ENCODE peak calls at places on chromosomes 16 and 17, in five cellular contexts. Y is colonic mucosa, Q is psoas muscle, I is thoracic aorta, J is AG04450. A is an unnamed sample.

GRCh38 chr16:6020162-6020980 is 922.8 kb upstream of the EEF2KMT start:
- DNase-seq in Y (no peak), J (no peak), Q (no peak), I (no peak), A (no peak)

GRCh38 chr17:55770220-55770870 is 19.5 kb downstream of the PCTP start:
- DNase-seq in J (peak), Y (no peak), I (no peak), Q (no peak), A (no peak)

GRCh38 chr17:1966274-1967086 is 58.7 kb downstream of the RTN4RL1 start:
- DNase-seq in I (no peak), J (no peak), Q (no peak), Y (no peak), A (no peak)

GRCh38 chr16:1470543-1471251 is 4.1 kb downstream of the CLCN7 start:
- DNase-seq in J (no peak), Y (no peak), Q (no peak), I (no peak), A (peak)

GRCh38 chr17:28901866-28902818 is 737 bp downstream of the DHRS13 start:
- DNase-seq in Y (peak), Q (peak), I (no peak), J (no peak), A (peak)

GRCh38 chr17:1180958-1181768 is 1.4 kb upstream of the ABR start:
- DNase-seq in Q (no peak), I (no peak), Y (no peak), J (no peak), A (no peak)

GRCh38 chr17:2157081-2157480 is 102.2 kb downstream of the HIC1 start:
- DNase-seq in J (no peak), I (no peak), Q (peak), Y (no peak), A (no peak)

GRCh38 chr17:76014925-76015261 is 12.2 kb downstream of the EVPL start:
- DNase-seq in Q (no peak), I (no peak), J (no peak), Y (no peak), A (no peak)

GRCh38 chr17:5033352-5034015 is 1.7 kb downstream of the SLC52A1 start:
- DNase-seq in I (no peak), J (no peak), Y (no peak), Q (no peak), A (no peak)

GRCh38 chr16:84478172-84478948 is 26.1 kb downstream of the MEAK7 start:
- DNase-seq in J (peak), I (no peak), Y (no peak), Q (no peak), A (no peak)

GRCh38 chr17:64192588-64192987 is 62.6 kb upstream of the ERN1 start:
- DNase-seq in Y (no peak), J (no peak), Q (no peak), I (no peak), A (no peak)

GRCh38 chr17:76088041-76088867 is 9.3 kb downstream of the ZACN start:
- DNase-seq in I (no peak), Q (no peak), J (no peak), Y (no peak), A (no peak)

GRCh38 chr16:77514500-77515225 is 79.8 kb upstream of the ADAMTS18 start:
- DNase-seq in Y (no peak), I (no peak), Q (no peak), J (no peak), A (no peak)

GRCh38 chr17:29115906-29116651 is 64.1 kb downstream of the MYO18A start:
- DNase-seq in Q (no peak), I (no peak), J (no peak), Y (no peak), A (no peak)

GRCh38 chr16:81427245-81427644 is 17.4 kb upstream of the CMIP start:
- DNase-seq in J (no peak), Y (no peak), I (no peak), Q (no peak), A (no peak)

GRCh38 chr16:72203401-72203800 is 31.4 kb upstream of the PMFBP1 start:
- DNase-seq in J (no peak), Q (no peak), Y (no peak), I (no peak), A (peak)

GRCh38 chr17:78933025-78933958 is 8.1 kb upstream of the TIMP2 start:
- DNase-seq in Q (peak), J (peak), Y (peak), I (peak), A (peak)

GRCh38 chr17:71703701-71704100 is 417.1 kb upstream of the SOX9 start:
- DNase-seq in Q (no peak), Y (no peak), I (no peak), J (no peak), A (no peak)

GRCh38 chr17:31392002-31392855 is 754 bp downstream of the RAB11FIP4 start:
- DNase-seq in Q (no peak), Y (no peak), J (no peak), I (no peak), A (no peak)

GRCh38 chr16:68244903-68245853 is at the start of gene PLA2G15:
- DNase-seq in Y (peak), J (peak), Q (peak), I (peak), A (peak)

GRCh38 chr17:73511716-73512115 is 132.5 kb downstream of the SDK2 start:
- DNase-seq in Q (no peak), Y (no peak), J (no peak), I (no peak), A (no peak)

GRCh38 chr17:28944343-28944742 is 7.0 kb downstream of the PHF12 start:
- DNase-seq in Q (no peak), I (no peak), J (no peak), Y (no peak), A (no peak)

GRCh38 chr16:27402964-27403600 is 1.1 kb downstream of the IL21R start:
- DNase-seq in J (no peak), Y (no peak), I (no peak), Q (no peak), A (no peak)

GRCh38 chr17:9309216-9309615 is 266.4 kb downstream of the STX8 start:
- DNase-seq in J (no peak), Y (no peak), Q (no peak), I (no peak), A (no peak)

GRCh38 chr17:34797724-34798123 is 163.5 kb downstream of the CCT6B start:
- DNase-seq in J (no peak), I (no peak), Y (no peak), Q (no peak), A (peak)

GRCh38 chr16:29839822-29840221 is 19.6 kb downstream of the MVP start:
- DNase-seq in Q (no peak), I (no peak), Y (no peak), J (no peak), A (no peak)

GRCh38 chr17:45739786-45740185 is 44.3 kb upstream of the CRHR1 start:
- DNase-seq in J (no peak), I (no peak), Y (no peak), Q (no peak), A (no peak)

GRCh38 chr17:48642059-48642842 is 16.1 kb upstream of the HOXB9 start:
- DNase-seq in J (no peak), Y (peak), I (no peak), Q (no peak), A (no peak)

GRCh38 chr16:28974007-28974436 is 556 bp upstream of the SPNS1 start:
- DNase-seq in Y (peak), Q (peak), I (no peak), J (peak), A (no peak)

GRCh38 chr16:31351246-31351936 is 3.6 kb upstream of the ITGAX start:
- DNase-seq in I (no peak), J (no peak), Y (no peak), Q (no peak), A (no peak)

GRCh38 chr16:46884513-46885293 is 541 bp downstream of the GPT2 start:
- DNase-seq in Y (no peak), J (no peak), I (no peak), Q (no peak), A (no peak)

GRCh38 chr17:69470702-69471101 is 56.2 kb downstream of the MAP2K6 start:
- DNase-seq in Y (peak), Q (no peak), J (no peak), I (no peak), A (no peak)

GRCh38 chr17:83195330-83196087 is 116.1 kb downstream of the METRNL start:
- DNase-seq in J (no peak), Y (no peak), I (peak), Q (peak), A (peak)

GRCh38 chr17:4509402-4509801 is 10.7 kb downstream of the SPNS2 start:
- DNase-seq in Q (no peak), I (no peak), Y (no peak), J (no peak), A (no peak)

GRCh38 chr17:64769712-64770111 is 107.6 kb upstream of the SMURF2 start:
- DNase-seq in I (no peak), Y (no peak), Q (no peak), J (no peak), A (no peak)

GRCh38 chr16:54927125-54928015 is 3.3 kb upstream of the IRX5 start:
- DNase-seq in Y (no peak), J (no peak), Q (no peak), I (no peak), A (no peak)

GRCh38 chr17:47205419-47205963 is 3.7 kb upstream of the MYL4 start:
- DNase-seq in Q (peak), I (no peak), J (no peak), Y (peak), A (peak)
- H3K4me3 ChIP-seq in Q (peak), I (peak), J (no peak), Y (no peak), A (peak)

DNA sequence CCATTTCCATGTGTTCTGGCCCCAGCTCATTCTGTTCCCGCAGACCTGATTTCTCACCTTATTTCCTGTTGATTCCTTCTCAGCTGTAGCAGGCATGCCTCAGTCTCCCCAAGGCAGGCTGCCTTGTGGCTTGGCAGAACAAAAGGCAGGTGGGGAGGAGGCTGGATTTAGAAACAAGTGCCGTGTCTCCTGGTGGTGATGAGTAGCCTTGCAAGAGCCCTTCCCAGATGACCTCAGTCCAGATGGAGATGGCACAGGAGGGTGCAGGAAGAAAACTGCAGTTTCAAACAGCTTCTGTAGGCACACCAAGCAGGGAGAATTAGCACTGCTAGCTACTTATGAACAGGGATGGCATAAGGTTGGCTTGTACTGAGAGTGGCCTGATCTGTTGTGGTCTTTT is 64.6 kb downstream of the ARHGAP44 start:
- DNase-seq in Y (no peak), Q (no peak), J (no peak), I (no peak), A (no peak)
- TF ChIP-seq CTCF in Y (no peak), Q (no peak), J (no peak), I (no peak), A (no peak)

DNA sequence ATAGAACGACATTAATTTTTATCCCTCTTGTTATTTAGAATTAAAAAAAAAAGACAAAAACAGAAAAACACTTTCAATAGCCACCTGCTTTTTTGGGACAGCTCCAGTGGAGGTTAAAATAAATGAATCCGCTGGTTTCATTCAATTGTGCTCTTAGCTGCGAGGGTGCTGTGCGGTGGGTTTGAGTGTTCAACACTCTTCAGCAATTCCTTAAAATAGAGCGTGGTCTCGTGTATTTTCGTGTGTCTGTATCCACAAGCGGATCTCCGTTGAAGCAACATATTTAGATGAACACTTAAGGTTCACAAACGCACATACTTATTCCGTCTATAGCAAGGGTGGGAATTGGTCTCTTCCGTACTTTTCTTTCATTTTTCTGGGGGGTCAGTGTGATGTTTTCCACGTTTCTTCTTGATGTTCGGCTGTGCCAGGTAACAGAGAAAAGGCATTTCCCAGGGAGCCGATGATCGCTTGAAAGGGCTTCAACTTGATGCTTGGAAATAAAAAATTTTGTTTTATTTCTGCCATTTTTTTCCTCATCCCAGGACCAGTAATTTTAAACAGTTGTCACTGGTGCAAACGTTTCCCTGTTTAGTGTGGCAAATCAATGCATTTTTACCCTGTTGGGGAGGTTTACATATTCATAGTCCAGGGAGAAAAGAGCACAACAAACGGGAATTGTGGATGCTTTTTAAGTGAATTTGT is 297.9 kb downstream of the IRF8 start:
- DNase-seq in J (no peak), Y (no peak), I (no peak), Q (no peak), A (no peak)
- H3K27ac ChIP-seq in J (no peak), Y (peak), I (no peak), Q (no peak), A (peak)

DNA sequence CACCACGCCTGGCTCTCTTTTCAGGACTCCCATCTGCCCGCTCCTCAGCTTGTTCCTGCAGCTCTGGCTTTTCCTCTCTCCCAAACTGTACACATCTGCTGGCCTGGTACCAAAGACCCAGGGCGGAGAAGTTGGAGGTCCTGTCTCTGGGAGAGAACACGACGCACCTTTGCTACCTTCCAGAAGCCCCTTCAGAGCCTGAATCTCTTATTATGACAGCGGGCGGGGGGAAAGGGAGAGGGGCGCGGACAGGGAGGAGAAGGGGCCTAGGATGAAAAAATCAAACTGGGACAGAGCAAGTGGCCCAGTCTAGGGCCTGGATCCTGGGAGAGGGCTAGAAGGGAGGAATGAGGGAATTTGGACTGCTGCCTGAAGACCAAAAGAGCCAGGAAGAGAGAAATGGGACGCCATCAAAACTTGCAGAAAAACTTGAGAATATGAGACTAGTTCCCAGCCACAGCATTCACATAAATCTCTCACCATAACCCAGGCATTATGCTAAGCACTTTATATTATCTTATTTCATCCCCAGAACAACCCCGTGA is 2.5 kb upstream of the PER1 start:
- DNase-seq in J (no peak), Y (no peak), I (no peak), Q (no peak), A (no peak)
- H3K4me3 ChIP-seq in J (peak), Y (peak), I (peak), Q (peak), A (peak)

GRCh38 chr16:85492617-85492957 is 120.5 kb upstream of the GSE1 start:
- DNase-seq in I (no peak), J (no peak), Y (no peak), Q (no peak), A (no peak)

GRCh38 chr16:85491798-85492616 is 121.1 kb upstream of the GSE1 start:
- DNase-seq in I (peak), J (no peak), Q (peak), Y (peak), A (peak)

GRCh38 chr16:85488414-85488813 is 124.7 kb upstream of the GSE1 start:
- DNase-seq in Q (no peak), J (no peak), Y (no peak), I (no peak), A (no peak)

GRCh38 chr16:85490407-85490806 is 122.7 kb upstream of the GSE1 start:
- DNase-seq in J (no peak), I (no peak), Y (no peak), Q (no peak), A (no peak)

GRCh38 chr16:85490971-85491771 is 122.0 kb upstream of the GSE1 start:
- DNase-seq in Y (peak), I (no peak), J (no peak), Q (no peak), A (no peak)
- TF ChIP-seq CTCF in Y (peak), I (no peak), J (peak), Q (peak), A (peak)

DNA sequence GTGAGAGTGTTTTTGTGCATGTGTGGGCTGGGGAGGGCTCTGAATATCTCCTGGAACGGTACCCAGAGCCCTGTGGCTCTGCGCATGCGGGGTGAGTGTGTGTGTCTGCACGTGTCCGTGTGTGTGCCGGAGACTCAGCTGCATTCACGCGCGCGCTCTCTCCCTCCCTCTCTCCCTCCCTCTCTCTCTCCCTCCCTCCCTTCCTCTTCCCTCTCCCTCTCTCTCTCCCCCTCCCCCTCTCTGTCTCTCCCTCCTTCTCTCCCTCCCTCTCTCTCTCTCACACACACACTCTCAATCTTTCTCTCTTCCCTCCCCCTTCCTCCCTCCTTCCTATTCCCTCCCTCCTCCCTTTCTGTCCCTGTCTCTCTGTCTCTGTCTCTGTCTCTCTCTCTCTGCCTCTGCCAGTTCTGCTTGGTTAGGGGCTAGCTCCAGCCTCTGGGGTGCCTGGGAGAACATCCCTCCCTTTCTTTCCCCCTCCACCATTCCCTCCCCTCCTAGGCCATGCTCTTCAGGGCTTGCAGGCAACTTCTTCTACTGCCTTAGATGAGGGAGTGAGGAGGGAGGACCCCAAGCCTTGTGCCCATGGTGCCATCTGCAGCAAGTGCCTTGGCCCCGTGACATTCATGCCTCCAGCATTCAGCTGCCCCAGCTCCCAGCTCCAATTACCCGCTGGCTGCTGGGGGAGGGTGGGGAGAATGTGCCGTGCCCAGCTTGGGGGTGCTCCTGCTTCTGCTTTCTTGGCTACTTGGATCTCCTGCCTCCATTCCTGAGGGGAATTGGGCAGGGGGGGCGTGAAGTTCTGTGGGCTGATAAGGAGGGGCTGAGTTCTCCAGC is 6.4 kb downstream of the THRA start:
- DNase-seq in I (peak), Y (peak), J (peak), Q (peak), A (peak)
- H3K27ac ChIP-seq in I (peak), Y (peak), J (peak), Q (peak), A (peak)

GRCh38 chr16:14528306-14528948 is 101.6 kb downstream of the PARN start:
- DNase-seq in Y (no peak), I (no peak), Q (no peak), J (no peak), A (no peak)
- H3K4me3 ChIP-seq in Y (no peak), I (peak), Q (peak), J (no peak), A (no peak)